ENCODE peak calls at places on chromosomes 12 and 14, in six cellular contexts. B is A673, E is neural progenitor cell, N is colonic mucosa, V is T-helper 17 cell, P is IMR-90. K is an unnamed sample. For H3K9me3, the result is how much of the 10 kb centered on the place peaks cover.

GRCh38 chr14:74902941-74903705 is 19.9 kb downstream of the RPS6KL1 start:
- DNase-seq in B (no peak), E (peak), N (no peak), V (no peak), P (no peak), K (no peak)

GRCh38 chr14:75418779-75419768 is 8.7 kb upstream of the JDP2 start:
- DNase-seq in B (no peak), E (peak), N (peak), V (no peak), P (no peak), K (no peak)

GRCh38 chr14:72644758-72645489 is 249.0 kb downstream of the DPF3 start:
- DNase-seq in B (no peak), E (no peak), N (no peak), V (no peak), P (peak), K (no peak)

GRCh38 chr12:130929363-130929762 is 24.3 kb upstream of the ADGRD1 start:
- DNase-seq in B (no peak), E (no peak), N (no peak), V (no peak), P (no peak), K (no peak)

GRCh38 chr12:57793920-57794319 is 11.3 kb downstream of the TSFM start:
- DNase-seq in B (no peak), E (no peak), N (no peak), V (no peak), P (peak), K (no peak)

GRCh38 chr14:103706551-103707328 is 8.5 kb downstream of the XRCC3 start:
- DNase-seq in B (no peak), E (no peak), N (no peak), V (no peak), P (no peak), K (peak)

GRCh38 chr12:45644521-45644920 is 85.0 kb upstream of the ARID2 start:
- DNase-seq in B (peak), E (no peak), N (no peak), V (no peak), P (peak), K (no peak)

GRCh38 chr12:121826318-121826954 is 22.6 kb downstream of the SETD1B start:
- DNase-seq in B (no peak), E (no peak), N (no peak), V (no peak), P (no peak), K (no peak)

GRCh38 chr14:23631702-23632460 is 4.3 kb upstream of the DHRS2 start:
- DNase-seq in B (peak), E (peak), N (peak), V (peak), P (peak), K (peak)

GRCh38 chr14:85622106-85622505 is 92.2 kb downstream of the FLRT2 start:
- DNase-seq in B (no peak), E (no peak), N (no peak), V (no peak), P (no peak), K (no peak)

DNA sequence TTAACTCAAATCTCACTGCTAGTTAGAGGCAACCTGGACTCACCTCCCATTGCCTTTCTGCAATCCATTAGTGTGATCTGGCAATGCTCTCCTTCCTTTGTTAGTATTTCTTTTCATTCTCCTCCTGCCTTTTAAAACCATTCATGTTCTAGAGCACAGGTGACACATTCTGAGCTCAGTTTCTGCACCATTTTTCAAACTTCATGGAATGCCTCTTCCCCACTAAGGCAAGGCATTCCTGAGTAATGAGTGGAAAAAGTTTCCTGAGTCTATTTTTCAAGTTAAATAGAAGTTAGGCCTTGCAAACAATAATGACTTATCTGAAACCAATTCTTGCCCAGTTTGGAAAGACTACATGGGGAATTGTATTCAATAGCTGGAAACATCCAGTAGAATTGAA is 1001.8 kb downstream of the BCL11B start:
- DNase-seq in B (no peak), E (no peak), N (no peak), V (no peak), P (no peak), K (no peak)
- H3K9me3 ChIP-seq in B (under half), E (under half), N (under half), V (under half), P (under half), K (under half)

DNA sequence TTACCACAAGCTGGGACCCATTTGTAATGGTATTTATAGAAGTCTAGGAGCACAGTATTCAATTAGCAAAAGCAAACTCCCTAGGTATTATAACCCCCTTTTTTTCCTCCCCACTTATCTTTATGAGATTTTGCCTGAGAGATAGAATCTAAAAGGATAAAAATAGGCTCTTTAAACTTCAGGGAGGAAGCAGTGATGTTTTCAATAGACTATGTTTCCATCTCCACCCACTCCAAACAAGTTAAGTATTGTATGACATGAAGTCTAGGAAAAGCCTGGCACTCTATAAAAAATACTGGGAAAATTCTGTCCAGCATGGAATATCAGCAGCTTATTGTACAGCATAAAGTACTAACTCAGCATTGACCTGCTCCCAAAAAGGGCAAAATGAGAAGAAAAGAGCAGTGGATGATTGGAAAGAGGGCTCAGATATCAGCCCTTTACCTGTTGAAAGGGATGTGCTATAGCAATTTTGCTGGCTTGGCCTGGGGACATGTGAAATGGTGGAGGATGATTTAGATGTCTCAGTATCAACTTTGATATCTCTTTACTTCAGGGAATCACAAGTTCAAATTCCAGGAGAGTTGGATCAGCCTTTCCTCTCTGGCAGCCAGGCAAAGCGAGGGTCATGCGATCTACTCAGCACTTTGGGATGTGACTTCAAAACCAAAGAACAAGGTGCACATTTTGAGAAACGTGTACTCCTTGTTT is 72.4 kb downstream of the IGF1 start:
- DNase-seq in B (no peak), E (no peak), N (no peak), V (no peak), P (peak), K (no peak)
- H3K9me3 ChIP-seq in B (under half), E (under half), N (under half), V (under half), P (under half), K (under half)

GRCh38 chr14:30999038-30999773 is 26.2 kb upstream of the AP4S1 start:
- DNase-seq in B (no peak), E (no peak), N (no peak), V (no peak), P (no peak), K (no peak)
- H3K9me3 ChIP-seq in B (under half), E (under half), N (under half), V (under half), P (under half), K (under half)

DNA sequence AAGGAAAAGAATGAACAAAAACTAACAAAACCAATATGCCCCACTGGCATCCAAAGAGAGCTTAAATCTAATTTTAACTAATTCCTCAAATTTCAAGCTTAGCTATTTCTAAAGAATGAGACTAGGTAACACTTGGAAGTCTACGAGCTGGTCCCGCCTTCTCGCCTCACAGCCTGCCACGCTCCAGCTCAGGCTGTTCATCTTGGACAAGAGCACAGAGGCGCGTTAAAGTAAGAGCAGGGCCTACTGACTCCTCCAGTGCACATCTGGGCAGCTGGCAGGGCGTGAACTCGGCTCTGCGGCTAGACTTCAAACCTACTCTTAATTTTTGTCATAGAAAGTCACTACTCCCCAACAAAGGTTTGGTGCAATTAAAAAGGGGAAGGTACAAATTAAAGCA is 64.6 kb downstream of the DICER1 start:
- DNase-seq in B (no peak), E (peak), N (no peak), V (no peak), P (no peak), K (no peak)
- H3K9me3 ChIP-seq in B (under half), E (under half), N (under half), V (under half), P (under half), K (under half)

K was measured in aorta.